ENCODE peak calls at places on chromosome 19, in seven cellular contexts. N is OCI-LY7; D is psoas muscle; L is astrocyte of the spinal cord; B is CD8-positive, alpha-beta T cell; V is fibroblast of mammary gland; K is heart left ventricle. J is an unnamed sample.

GRCh38 chr19:19538077-19538764 is at the start of gene CILP2:
- DNase-seq in N (peak), D (peak), L (no peak), B (no peak), V (no peak), K (no peak), J (no peak)

GRCh38 chr19:11736696-11737095 is 2.0 kb downstream of the ZNF823 start:
- DNase-seq in N (peak), D (peak), L (peak), B (no peak), V (peak), K (peak), J (peak)

GRCh38 chr19:32458500-32459123 is 53.0 kb downstream of the DPY19L3 start:
- DNase-seq in N (no peak), D (no peak), L (no peak), B (no peak), V (no peak), K (no peak), J (peak)

GRCh38 chr19:31538879-31539278 is 189.6 kb upstream of the TSHZ3 start:
- DNase-seq in N (no peak), D (no peak), L (no peak), B (no peak), V (no peak), K (no peak), J (no peak)

GRCh38 chr19:29247912-29248311 is 35.0 kb upstream of the UQCRFS1 start:
- DNase-seq in N (no peak), D (no peak), L (no peak), B (no peak), V (no peak), K (no peak), J (no peak)

GRCh38 chr19:30313353-30313750 is 58.8 kb upstream of the ZNF536 start:
- DNase-seq in N (no peak), D (no peak), L (no peak), B (no peak), V (no peak), K (no peak), J (no peak)

GRCh38 chr19:44050740-44051653 is 839 bp upstream of the ZNF223 start:
- DNase-seq in N (no peak), D (no peak), L (no peak), B (no peak), V (no peak), K (no peak), J (no peak)

GRCh38 chr19:42254083-42254849 is 662 bp downstream of the ERF start:
- DNase-seq in N (peak), D (peak), L (peak), B (peak), V (peak), K (peak), J (peak)

DNA sequence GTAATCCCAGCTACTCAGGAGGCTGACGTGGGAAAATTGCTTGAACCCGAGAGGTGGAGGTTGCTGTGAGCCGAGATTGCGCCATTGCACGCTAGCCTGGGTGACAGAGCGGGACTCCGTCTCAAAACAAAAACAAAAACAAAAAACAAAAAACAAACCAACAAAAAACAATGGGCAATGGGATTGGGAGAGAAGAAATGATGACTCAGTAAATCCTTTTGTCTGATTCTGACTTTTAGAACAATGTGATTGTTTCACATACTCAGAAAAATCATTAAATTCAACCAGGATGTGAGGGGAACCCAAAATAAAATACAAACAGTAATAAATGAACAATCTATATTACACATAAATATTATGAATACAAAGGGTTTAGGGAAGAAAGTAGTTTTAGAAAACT is 5.1 kb downstream of the ZNF565 start:
- DNase-seq in N (no peak), D (no peak), L (no peak), B (no peak), V (no peak), K (no peak), J (no peak)
- H3K4me3 ChIP-seq in N (no peak), D (no peak), L (no peak), B (no peak), V (no peak), K (no peak), J (no peak)

GRCh38 chr19:15253076-15253475 is 20.8 kb upstream of the EPHX3 start:
- DNase-seq in N (no peak), D (no peak), L (no peak), B (no peak), V (no peak), K (no peak), J (no peak)

GRCh38 chr19:15253513-15253912 is 21.3 kb upstream of the EPHX3 start:
- DNase-seq in N (no peak), D (no peak), L (no peak), B (no peak), V (no peak), K (no peak), J (no peak)

GRCh38 chr19:15251010-15251748 is 18.9 kb upstream of the EPHX3 start:
- DNase-seq in N (no peak), D (peak), L (peak), B (no peak), V (peak), K (no peak), J (no peak)

GRCh38 chr19:15251749-15252397 is 19.6 kb upstream of the EPHX3 start:
- DNase-seq in N (no peak), D (peak), L (peak), B (no peak), V (peak), K (peak), J (no peak)

DNA sequence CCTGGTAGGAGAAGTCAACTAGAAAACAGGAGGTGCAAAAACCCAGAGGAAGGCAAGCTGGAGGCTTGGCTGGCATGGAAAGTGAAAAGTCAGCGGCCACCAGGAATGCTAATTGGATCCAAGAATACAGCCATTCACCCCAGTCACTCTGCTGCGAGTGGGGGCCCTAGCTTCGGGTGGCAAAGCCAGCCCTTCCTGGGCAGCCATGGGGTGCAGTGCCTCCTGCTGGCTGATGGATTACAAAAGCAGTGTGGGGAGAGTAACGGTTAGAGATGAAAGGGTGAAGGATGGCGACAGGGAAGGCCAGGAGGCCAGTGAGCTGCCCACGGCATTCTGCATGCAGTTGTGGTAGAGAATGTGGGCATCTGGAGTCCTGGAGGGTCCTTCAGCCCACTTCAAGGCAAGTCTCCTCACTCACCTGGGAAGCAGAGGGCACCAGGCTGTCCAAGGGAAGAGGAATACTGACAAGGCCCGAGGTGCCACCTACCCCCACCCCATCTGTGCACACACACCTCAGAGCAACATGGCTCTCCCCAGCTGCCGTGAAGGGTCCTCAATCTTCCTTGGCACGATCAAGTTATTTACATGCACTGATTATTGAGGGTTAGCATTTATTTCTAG is 20.3 kb upstream of the EPHX3 start:
- DNase-seq in N (no peak), D (peak), L (peak), B (no peak), V (peak), K (no peak), J (no peak)
- TF ChIP-seq CTCF in N (peak), D (peak), L (peak), B (no peak), V (peak), K (peak), J (peak)

GRCh38 chr19:4390017-4390861 is 10.1 kb downstream of the SH3GL1 start:
- DNase-seq in N (no peak), D (peak), L (peak), B (no peak), V (peak), K (peak), J (no peak)
- H3K4me3 ChIP-seq in N (no peak), D (peak), L (no peak), B (no peak), V (no peak), K (no peak), J (no peak)

DNA sequence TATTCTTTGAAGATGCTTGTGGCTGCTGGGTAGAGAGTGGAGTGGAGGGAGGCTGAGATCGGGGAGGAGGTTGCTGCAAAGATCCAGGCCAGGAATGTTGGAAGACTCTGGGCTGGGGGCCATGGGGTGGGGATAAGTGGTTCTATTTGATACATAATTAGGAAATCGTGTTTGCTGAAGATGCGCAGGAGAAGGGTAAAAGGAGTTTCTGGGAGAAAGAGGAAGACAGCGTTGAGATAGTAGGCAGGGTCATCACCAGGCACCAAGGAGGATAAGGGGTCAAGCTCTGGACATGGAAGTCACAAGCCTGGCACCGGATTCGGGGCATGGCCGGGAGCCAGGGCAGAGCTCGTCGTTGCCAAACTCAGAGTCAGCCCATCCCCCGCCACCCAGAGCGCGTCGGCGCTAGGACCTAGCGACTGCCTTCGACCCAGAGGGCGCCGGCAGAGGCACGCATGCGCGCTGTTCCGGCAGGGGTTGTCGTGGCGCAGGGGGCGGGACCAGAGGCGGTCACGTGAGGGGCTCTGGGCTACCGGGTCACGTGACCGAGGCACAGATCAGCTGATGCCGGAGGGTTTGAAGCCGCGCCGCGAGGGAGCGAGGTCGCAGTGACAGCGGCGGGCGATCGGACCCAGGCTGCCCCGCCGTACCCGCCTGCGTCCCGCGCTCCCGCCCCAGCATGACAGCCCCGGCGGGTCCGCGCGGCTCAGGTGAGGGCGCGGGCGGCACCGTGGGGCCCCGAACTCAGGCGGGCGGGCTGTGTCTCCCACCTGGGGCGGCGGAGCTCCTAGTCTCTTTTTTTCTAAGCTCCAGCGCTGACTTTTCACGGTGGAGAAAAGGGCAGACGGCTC is at the start of gene MCOLN1:
- DNase-seq in N (peak), D (peak), L (peak), B (peak), V (peak), K (peak), J (peak)
- TF ChIP-seq CTCF in N (no peak), D (no peak), L (no peak), B (no peak), V (no peak), K (no peak), J (no peak)

GRCh38 chr19:7516878-7517277 is 975 bp downstream of the ZNF358 start:
- DNase-seq in N (no peak), D (no peak), L (no peak), B (no peak), V (no peak), K (no peak), J (no peak)

GRCh38 chr19:7515471-7516226 is at the start of gene ZNF358:
- DNase-seq in N (no peak), D (peak), L (peak), B (no peak), V (peak), K (peak), J (peak)

GRCh38 chr19:7515091-7515470 is 822 bp upstream of the ZNF358 start:
- DNase-seq in N (no peak), D (no peak), L (no peak), B (no peak), V (no peak), K (no peak), J (no peak)

GRCh38 chr19:7513809-7514642 is 1.9 kb upstream of the ZNF358 start:
- DNase-seq in N (no peak), D (no peak), L (no peak), B (no peak), V (no peak), K (no peak), J (no peak)

GRCh38 chr19:7516281-7516862 is 469 bp downstream of the ZNF358 start:
- DNase-seq in N (no peak), D (no peak), L (no peak), B (no peak), V (no peak), K (no peak), J (no peak)
- H3K4me3 ChIP-seq in N (no peak), D (peak), L (peak), B (peak), V (peak), K (peak), J (peak)

GRCh38 chr19:58022283-58022660 is 11.6 kb upstream of the ZSCAN1 start:
- DNase-seq in N (no peak), D (no peak), L (no peak), B (no peak), V (no peak), K (no peak), J (no peak)
- TF ChIP-seq CTCF in N (no peak), D (no peak), L (no peak), B (no peak), V (no peak), K (no peak), J (no peak)

DNA sequence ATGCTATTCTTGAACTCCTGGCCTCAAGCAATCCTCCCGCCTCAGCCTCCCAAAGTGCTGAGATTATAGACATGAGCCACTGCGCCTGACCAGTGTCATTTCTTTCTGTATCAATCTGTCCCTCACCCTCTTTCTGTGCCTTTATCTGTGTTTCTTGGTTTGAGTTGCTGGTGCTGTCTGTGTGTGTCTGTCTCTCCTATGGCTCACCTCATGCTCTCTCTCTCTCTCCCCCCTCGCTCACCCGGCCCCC is 9.9 kb downstream of the IRF2BP1 start:
- DNase-seq in N (no peak), D (no peak), L (no peak), B (no peak), V (no peak), K (no peak), J (no peak)
- H3K4me3 ChIP-seq in N (no peak), D (no peak), L (no peak), B (no peak), V (no peak), K (no peak), J (no peak)

DNA sequence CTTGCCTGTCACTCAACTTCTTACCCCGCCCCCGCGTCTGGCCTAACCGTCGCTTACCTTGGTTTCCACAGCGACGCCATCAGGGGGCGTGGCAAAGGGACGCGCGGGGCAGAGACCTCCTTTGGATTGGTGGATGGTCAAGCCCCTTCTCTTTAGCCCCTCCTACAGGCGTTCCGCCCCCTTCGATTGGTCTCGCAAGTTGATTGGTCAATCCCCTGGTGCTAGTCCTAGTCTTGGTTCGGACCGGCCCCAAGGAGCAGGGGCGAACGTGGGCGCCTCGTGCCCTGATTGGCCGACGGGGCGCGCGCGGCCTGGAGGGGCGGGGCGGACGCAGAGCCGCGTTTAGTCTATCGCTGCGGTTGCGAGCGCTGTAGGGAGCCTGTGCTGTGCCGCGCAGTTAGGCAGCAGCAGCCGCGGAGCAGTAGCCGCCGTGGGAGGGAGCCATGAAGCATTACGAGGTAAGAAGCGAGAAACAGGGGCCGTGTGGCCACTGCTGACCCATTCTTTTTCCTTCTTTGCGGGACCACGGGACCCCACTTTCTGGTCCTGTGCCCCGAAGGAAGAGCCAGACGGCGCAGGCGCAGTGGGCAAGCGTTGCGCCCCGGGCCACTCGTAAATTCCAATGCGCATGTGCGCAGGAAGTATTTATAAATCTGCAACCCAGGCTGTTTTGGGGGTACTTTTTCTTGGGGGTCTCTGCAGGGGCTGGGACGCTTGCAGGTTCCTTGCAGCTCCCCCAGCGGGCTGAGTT is at the start of gene TECR:
- DNase-seq in N (peak), D (peak), L (peak), B (peak), V (peak), K (peak), J (peak)
- TF ChIP-seq CTCF in N (no peak), D (no peak), L (no peak), B (no peak), V (no peak), K (no peak), J (no peak)

GRCh38 chr19:38879400-38879751 is 1.3 kb upstream of the RINL start:
- DNase-seq in N (no peak), D (peak), L (no peak), B (no peak), V (no peak), K (peak), J (no peak)
- H3K4me3 ChIP-seq in N (no peak), D (no peak), L (no peak), B (peak), V (no peak), K (no peak), J (no peak)

DNA sequence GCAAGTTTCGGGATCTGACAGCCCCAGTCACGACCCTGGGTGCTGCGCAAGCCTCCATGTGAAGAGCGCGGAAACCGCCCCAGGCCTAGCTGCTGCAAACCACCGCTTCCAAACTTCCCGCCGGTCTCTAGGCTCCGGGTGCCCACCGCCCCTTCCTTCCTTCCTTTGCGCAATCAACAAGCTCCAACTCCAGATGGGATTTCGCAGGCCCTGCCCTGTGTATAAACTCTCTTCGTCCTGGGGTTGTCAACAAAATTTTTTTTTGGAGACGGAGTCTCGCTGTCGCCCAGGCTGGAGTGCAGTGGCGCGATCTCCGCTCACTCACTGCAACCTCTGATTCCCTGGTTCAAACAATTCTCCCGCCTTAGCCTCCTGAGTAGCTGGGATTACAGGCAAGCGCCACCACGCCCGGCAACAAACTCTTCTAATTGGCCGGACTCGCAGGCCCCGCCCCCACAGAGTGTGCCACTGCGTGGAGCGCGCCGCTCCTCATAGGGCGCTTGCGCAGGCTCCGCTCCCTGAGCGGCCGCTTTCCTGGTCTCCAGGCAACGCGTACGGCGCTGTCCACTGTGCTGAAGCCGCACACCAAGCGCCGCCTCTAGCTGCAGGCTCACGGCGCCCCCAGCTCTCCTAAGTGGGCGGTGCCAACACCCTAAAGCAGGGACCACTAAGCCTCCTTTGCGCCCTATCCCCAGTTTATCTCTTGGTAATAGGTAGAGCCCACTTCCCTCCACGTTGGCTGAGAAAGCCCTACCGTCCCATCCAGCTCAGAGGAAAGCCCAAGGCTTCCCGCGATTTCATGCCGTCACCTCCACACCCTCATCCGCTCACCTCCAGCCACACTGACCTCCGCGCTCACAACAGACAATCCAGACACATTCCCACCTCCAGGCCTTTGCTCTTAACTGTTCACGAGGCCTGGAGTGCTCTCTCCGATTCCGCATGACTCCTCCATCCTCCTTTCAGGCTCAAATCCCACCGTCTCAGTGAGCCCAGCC is 5.5 kb upstream of the QTRT1 start:
- DNase-seq in N (peak), D (peak), L (peak), B (peak), V (peak), K (peak), J (peak)
- TF ChIP-seq CTCF in N (no peak), D (no peak), L (no peak), B (no peak), V (no peak), K (no peak), J (no peak)

J was measured in GM06990.